ENCODE peak calls at places on chromosomes 5 and 9, in six cellular contexts. L is AG04449, A is GM20000, F is AG10803, N is GM10248, E is neural crest cell. U is an unnamed sample.

GRCh38 chr9:76643399-76644117 is 120.7 kb upstream of the PCA3 start:
- DNase-seq in A (peak; percentile 45), F (no peak), L (no peak), N (peak; percentile 49), E (no peak), U (no peak)

GRCh38 chr9:83960991-83961390 is 19.0 kb downstream of the HNRNPK start:
- DNase-seq in L (no peak), F (no peak), A (no peak), N (no peak), E (no peak), U (no peak)

GRCh38 chr5:58149750-58150149 is 310.1 kb downstream of the PLK2 start:
- DNase-seq in N (no peak), F (no peak), A (no peak), E (no peak), L (no peak), U (no peak)

GRCh38 chr5:16585028-16585667 is 31.6 kb downstream of the RETREG1 start:
- DNase-seq in L (no peak), E (no peak), A (peak; percentile 29), N (no peak), F (no peak), U (no peak)

GRCh38 chr9:100011062-100011681 is 87.6 kb downstream of the ERP44 start:
- DNase-seq in F (peak; percentile 48), E (peak; percentile 36), L (no peak), N (peak; percentile 49), A (peak; percentile 48), U (peak; percentile 57)

GRCh38 chr9:15154677-15155076 is 152.3 kb downstream of the TTC39B start:
- DNase-seq in L (no peak), E (no peak), A (no peak), N (no peak), F (no peak), U (no peak)

GRCh38 chr5:114702111-114702510 is 340.2 kb downstream of the KCNN2 start:
- DNase-seq in F (no peak), E (no peak), L (no peak), N (no peak), A (no peak), U (no peak)

GRCh38 chr9:135707449-135708138 is 5.6 kb downstream of the KCNT1 start:
- DNase-seq in E (no peak), A (no peak), F (no peak), L (no peak), N (no peak), U (no peak)

GRCh38 chr5:1881273-1881586 is 1.5 kb downstream of the IRX4 start:
- DNase-seq in A (no peak), L (no peak), E (no peak), N (no peak), F (no peak), U (no peak)

GRCh38 chr5:128227984-128228383 is 144.4 kb downstream of the SLC12A2 start:
- DNase-seq in F (peak; percentile 75), N (no peak), E (no peak), L (no peak), A (no peak), U (no peak)

GRCh38 chr9:112866662-112867274 is 23.9 kb downstream of the SLC46A2 start:
- DNase-seq in E (no peak), N (no peak), F (peak; percentile 66), A (no peak), L (no peak), U (no peak)

GRCh38 chr5:1325870-1326546 is 18.9 kb downstream of the CLPTM1L start:
- DNase-seq in A (no peak), E (no peak), N (no peak), L (no peak), F (peak; percentile 83), U (no peak)

GRCh38 chr9:77826621-77827020 is 178.5 kb upstream of the GNA14 start:
- DNase-seq in F (no peak), A (no peak), E (no peak), L (no peak), N (no peak), U (no peak)

GRCh38 chr9:137070906-137071275 is 534 bp upstream of the SAPCD2 start:
- DNase-seq in N (peak; percentile 44), A (peak; percentile 51), F (no peak), E (peak; percentile 55), L (no peak), U (peak; percentile 94)

GRCh38 chr9:34328983-34329832 is at the start of the genes KIF24 and NUDT2:
- DNase-seq in A (peak; percentile 95), L (peak; percentile 99), E (peak; percentile 89), F (peak; percentile 100), N (peak; percentile 96), U (peak; percentile 97)

GRCh38 chr9:13731637-13732036 is 452.1 kb upstream of the MPDZ start:
- DNase-seq in E (no peak), F (no peak), N (no peak), L (no peak), A (no peak), U (no peak)

GRCh38 chr5:11504794-11505193 is 399.5 kb downstream of the CTNND2 start:
- DNase-seq in A (no peak), E (no peak), F (no peak), N (no peak), L (no peak), U (peak; percentile 54)

GRCh38 chr5:5572010-5572982 is 149.8 kb downstream of the ICE1 start:
- DNase-seq in N (no peak), A (no peak), F (peak; percentile 12), E (no peak), L (no peak), U (no peak)

GRCh38 chr9:108057421-108058136 is 568.0 kb upstream of the KLF4 start:
- DNase-seq in E (no peak), F (peak; percentile 97), N (no peak), A (no peak), L (peak; percentile 83), U (no peak)

GRCh38 chr5:100517301-100517974 is 17.7 kb upstream of the FAM174A start:
- DNase-seq in A (no peak), N (no peak), F (no peak), E (no peak), L (no peak), U (peak; percentile 32)

GRCh38 chr9:126705767-126706697 is 92.3 kb downstream of the LMX1B start:
- DNase-seq in A (peak; percentile 75), E (peak; percentile 52), N (peak; percentile 77), L (no peak), F (peak; percentile 25), U (peak; percentile 60)

GRCh38 chr9:78783743-78784142 is 486.8 kb downstream of the PSAT1 start:
- DNase-seq in L (no peak), N (no peak), A (no peak), E (no peak), F (no peak), U (no peak)

GRCh38 chr5:37801521-37801920 is 38.3 kb downstream of the GDNF start:
- DNase-seq in L (no peak), F (no peak), E (no peak), N (no peak), A (no peak), U (no peak)

DNA sequence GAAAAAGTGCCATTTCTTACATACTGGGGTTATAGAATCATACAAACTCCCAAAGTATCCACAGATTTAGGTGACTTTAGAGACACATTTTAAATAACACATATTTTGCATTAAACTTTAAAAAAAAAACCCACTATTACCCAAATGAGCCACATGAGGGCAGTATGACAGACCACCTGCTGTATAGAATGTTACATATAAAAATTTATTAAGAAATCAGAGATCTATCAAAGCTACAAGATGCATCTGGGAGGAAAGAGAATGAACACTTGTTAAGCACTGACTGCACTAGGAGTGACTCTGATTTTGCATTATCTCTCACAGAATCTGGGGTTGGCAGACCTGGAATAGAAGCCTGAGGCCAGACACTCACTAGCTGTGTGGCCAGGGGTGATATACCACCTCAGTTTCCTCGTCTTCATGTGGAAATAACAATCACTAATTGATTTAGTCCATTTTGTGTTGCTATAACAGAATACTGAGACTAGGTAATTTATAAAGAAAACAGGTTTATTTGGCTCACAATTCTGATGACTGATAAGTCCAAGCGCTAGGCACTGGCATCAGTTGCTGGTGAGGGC is 98.4 kb downstream of the ARSB start:
- DNase-seq in E (no peak), N (no peak), F (no peak), L (no peak), A (no peak), U (no peak)
- TF ChIP-seq CTCF in E (peak; percentile 74), N (peak; percentile 27), F (peak; percentile 77), L (peak; percentile 27), A (peak; percentile 33), U (peak; percentile 64)

GRCh38 chr5:140737486-140737885 is 37.2 kb downstream of the ZMAT2 start:
- DNase-seq in F (no peak), N (no peak), L (no peak), E (no peak), A (no peak), U (no peak)

GRCh38 chr5:140734354-140734753 is 34.1 kb downstream of the ZMAT2 start:
- DNase-seq in L (no peak), E (no peak), F (peak; percentile 35), N (no peak), A (no peak), U (no peak)
- TF ChIP-seq CTCF in L (no peak), E (peak; percentile 40), F (peak; percentile 51), N (no peak), A (no peak), U (peak; percentile 38)

GRCh38 chr9:27558307-27558706 is 15.0 kb downstream of the C9orf72 start:
- DNase-seq in A (no peak), L (no peak), E (no peak), N (no peak), F (no peak), U (no peak)

GRCh38 chr9:27560457-27560856 is 12.8 kb downstream of the C9orf72 start:
- DNase-seq in N (no peak), E (no peak), F (no peak), A (no peak), L (no peak), U (no peak)

GRCh38 chr9:27549196-27549737 is 19.7 kb upstream of the MOB3B start:
- DNase-seq in L (no peak), E (no peak), A (no peak), N (no peak), F (peak; percentile 69), U (no peak)

GRCh38 chr9:27554712-27555111 is 18.6 kb downstream of the C9orf72 start:
- DNase-seq in F (no peak), E (no peak), A (no peak), N (no peak), L (no peak), U (no peak)
- TF ChIP-seq CTCF in F (no peak), E (no peak), A (no peak), N (no peak), L (no peak), U (no peak)

DNA sequence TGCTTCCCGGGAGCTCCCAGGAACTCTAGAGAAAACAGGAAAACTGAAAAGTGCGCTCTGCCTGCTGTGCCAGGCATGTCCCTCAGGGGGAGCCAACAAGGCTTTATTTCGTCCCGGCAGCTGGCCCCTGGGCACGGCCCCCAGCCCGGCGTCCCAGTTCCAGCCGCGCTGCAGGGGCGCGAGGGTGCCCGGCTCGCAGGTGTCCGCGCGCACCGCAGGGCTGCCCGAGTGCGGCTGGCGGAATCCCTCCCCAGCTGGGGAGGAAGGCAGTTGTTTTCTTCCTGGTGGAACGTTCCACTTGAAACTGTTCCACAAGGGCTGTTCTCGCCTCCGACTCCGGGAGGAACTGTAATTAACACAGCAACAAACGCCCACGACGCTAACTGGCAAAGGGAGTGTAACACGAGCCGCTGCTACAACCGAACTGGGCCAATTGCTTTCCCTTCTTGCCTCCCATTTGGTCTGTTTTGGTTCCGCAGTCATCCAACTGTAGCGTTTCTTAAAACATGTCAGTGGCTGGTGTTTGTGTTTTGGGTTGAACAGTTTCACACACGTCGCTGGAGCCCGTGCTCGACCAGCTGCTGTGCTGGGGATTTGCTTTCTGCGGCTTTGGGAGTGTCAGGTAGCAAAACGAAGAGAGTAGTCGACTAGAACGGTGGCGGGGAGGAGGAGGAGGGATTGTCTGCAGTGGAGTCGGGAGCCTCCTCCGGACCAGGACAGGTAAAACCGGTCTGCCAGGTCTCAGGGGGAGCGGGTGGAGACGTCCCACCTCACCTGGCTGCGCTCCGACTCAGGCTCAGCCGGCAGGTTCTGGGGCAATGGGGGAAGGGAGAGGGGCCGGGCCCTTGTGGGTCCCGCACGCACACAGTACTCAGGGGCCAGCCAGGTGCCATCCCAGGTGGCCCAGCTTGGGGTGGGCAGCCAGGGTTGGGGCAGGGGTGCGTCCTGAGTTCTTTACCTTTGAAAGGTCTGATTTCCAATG is 131.6 kb upstream of the NIPBL start:
- DNase-seq in A (peak; percentile 79), L (no peak), N (peak; percentile 75), E (peak; percentile 70), F (peak; percentile 52), U (peak; percentile 80)
- TF ChIP-seq CTCF in A (peak; percentile 51), L (peak; percentile 74), N (peak; percentile 72), E (peak; percentile 79), F (peak; percentile 65), U (peak; percentile 64)

U was measured in BE2C.